ENCODE peak calls at places on chromosomes 5 and 9, in four cellular contexts. B is nucleus accumbens, E is EH, K is T follicular helper cell. Y is an unnamed sample.

GRCh38 chr5:76855961-76856360 is 6.1 kb downstream of the S100Z start:
- DNase-seq in K (no peak), E (no peak), B (no peak), Y (no peak)

GRCh38 chr9:132589148-132590036 is 7.0 kb downstream of the BARHL1 start:
- DNase-seq in E (no peak), B (no peak), K (no peak), Y (no peak)

GRCh38 chr9:91036826-91037510 is 235.3 kb downstream of the SYK start:
- DNase-seq in E (peak), B (peak), K (peak), Y (peak)

GRCh38 chr9:34577635-34578240 is 11.8 kb downstream of the CNTFR start:
- DNase-seq in K (no peak), E (no peak), B (no peak), Y (no peak)

GRCh38 chr5:56305551-56305950 is 72.4 kb upstream of the ANKRD55 start:
- DNase-seq in B (no peak), K (no peak), E (peak), Y (no peak)

GRCh38 chr9:88173378-88173999 is 35.2 kb upstream of the SPATA31C2 start:
- DNase-seq in B (no peak), E (peak), K (peak), Y (peak)

GRCh38 chr5:163855754-163856153 is 350.3 kb downstream of the MAT2B start:
- DNase-seq in K (no peak), B (no peak), E (no peak), Y (no peak)

GRCh38 chr5:170108266-170108785 is 2.6 kb downstream of the FOXI1 start:
- DNase-seq in B (no peak), K (no peak), E (no peak), Y (no peak)

GRCh38 chr9:18566125-18566524 is 92.2 kb downstream of the ADAMTSL1 start:
- DNase-seq in K (no peak), B (no peak), E (peak), Y (peak)

GRCh38 chr5:85337400-85337799 is 952.7 kb upstream of the EDIL3 start:
- DNase-seq in K (no peak), E (no peak), B (no peak), Y (no peak)

GRCh38 chr5:149080294-149080693 is 17.4 kb upstream of the SH3TC2 start:
- DNase-seq in B (no peak), K (no peak), E (no peak), Y (no peak)

GRCh38 chr5:107499237-107499636 is 171.5 kb downstream of the EFNA5 start:
- DNase-seq in E (no peak), B (no peak), K (no peak), Y (no peak)

GRCh38 chr5:88729476-88730182 is 153.4 kb downstream of the MEF2C start:
- DNase-seq in B (peak), K (peak), E (peak), Y (peak)

GRCh38 chr9:130445268-130445983 is 665 bp downstream of the ASS1 start:
- DNase-seq in K (no peak), B (no peak), E (peak), Y (no peak)